ENCODE peak calls at places on chromosomes 13 and 19, in six cellular contexts. V is omental fat pad, J is glutamatergic neuron, B is GM12865, N is GM13977, L is endodermal cell. P is an unnamed sample.

GRCh38 chr19:46461537-46461936 is 9.8 kb downstream of the PNMA8A start:
- DNase-seq in N (no peak), B (no peak), J (no peak), V (no peak), L (no peak), P (no peak)

GRCh38 chr13:44989941-44990340 is 603 bp downstream of the GPALPP1 start:
- DNase-seq in B (peak), N (no peak), L (peak), J (no peak), V (no peak), P (no peak)

GRCh38 chr13:53254495-53254894 is 225.9 kb downstream of the OLFM4 start:
- DNase-seq in N (no peak), J (no peak), L (peak), B (peak), V (no peak), P (no peak)

GRCh38 chr13:63902141-63902540 is 2486.5 kb upstream of the PCDH20 start:
- DNase-seq in N (no peak), B (no peak), J (no peak), V (no peak), L (no peak), P (no peak)

GRCh38 chr13:112889351-112890290 is 79.4 kb upstream of the MCF2L start:
- DNase-seq in N (no peak), L (peak), V (no peak), B (no peak), J (no peak), P (no peak)

GRCh38 chr19:12574036-12574435 is 22.8 kb upstream of the ZNF564 start:
- DNase-seq in V (no peak), L (peak), N (peak), J (no peak), B (peak), P (no peak)

GRCh38 chr19:17503240-17503639 is 8.2 kb upstream of the PGLS start:
- DNase-seq in B (no peak), L (no peak), J (no peak), N (no peak), V (no peak), P (no peak)

GRCh38 chr19:49946415-49946814 is 14.6 kb downstream of the SIGLEC11 start:
- DNase-seq in V (no peak), B (no peak), J (no peak), N (no peak), L (no peak), P (no peak)

DNA sequence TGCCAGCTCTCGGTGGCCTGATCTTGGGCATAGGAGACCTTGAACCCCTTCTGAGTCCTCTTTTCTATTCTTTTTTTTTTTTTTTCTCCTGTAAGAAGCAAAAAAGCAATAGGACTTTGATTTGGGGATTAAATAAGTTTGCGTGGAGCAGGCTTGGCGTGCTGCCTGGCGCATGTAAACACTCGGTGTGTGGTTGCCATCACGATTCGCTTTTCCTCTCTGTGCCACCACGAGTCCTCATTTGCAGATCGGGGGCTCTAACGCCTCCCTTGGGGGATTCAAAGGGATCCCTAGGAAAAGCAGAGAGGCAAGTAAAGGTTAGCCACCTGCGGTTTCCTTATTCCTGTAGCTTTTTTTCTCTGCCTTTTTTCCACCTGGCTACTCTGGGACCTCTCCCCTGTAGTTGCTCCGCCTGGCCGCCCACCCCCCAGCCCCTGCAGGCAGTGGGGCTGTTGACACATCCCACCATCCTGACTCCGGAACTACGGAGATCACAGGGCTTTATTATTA is 1.3 kb downstream of the SAFB start:
- DNase-seq in L (peak), N (no peak), B (peak), J (peak), V (no peak), P (no peak)
- TF ChIP-seq CTCF in L (no peak), N (no peak), B (no peak), J (no peak), V (no peak), P (no peak)

GRCh38 chr19:42326969-42327368 is 1.5 kb downstream of the MEGF8 start:
- DNase-seq in L (no peak), J (no peak), N (no peak), B (no peak), V (no peak), P (no peak)

GRCh38 chr19:42325308-42325895 is at the start of gene MEGF8:
- DNase-seq in B (peak), V (peak), N (peak), J (peak), L (peak), P (peak)

GRCh38 chr19:42324655-42325307 is 654 bp upstream of the MEGF8 start:
- DNase-seq in L (peak), N (no peak), B (no peak), V (no peak), J (peak), P (no peak)

GRCh38 chr19:42327381-42327780 is 1.9 kb downstream of the MEGF8 start:
- DNase-seq in L (no peak), V (no peak), N (no peak), B (no peak), J (no peak), P (no peak)

DNA sequence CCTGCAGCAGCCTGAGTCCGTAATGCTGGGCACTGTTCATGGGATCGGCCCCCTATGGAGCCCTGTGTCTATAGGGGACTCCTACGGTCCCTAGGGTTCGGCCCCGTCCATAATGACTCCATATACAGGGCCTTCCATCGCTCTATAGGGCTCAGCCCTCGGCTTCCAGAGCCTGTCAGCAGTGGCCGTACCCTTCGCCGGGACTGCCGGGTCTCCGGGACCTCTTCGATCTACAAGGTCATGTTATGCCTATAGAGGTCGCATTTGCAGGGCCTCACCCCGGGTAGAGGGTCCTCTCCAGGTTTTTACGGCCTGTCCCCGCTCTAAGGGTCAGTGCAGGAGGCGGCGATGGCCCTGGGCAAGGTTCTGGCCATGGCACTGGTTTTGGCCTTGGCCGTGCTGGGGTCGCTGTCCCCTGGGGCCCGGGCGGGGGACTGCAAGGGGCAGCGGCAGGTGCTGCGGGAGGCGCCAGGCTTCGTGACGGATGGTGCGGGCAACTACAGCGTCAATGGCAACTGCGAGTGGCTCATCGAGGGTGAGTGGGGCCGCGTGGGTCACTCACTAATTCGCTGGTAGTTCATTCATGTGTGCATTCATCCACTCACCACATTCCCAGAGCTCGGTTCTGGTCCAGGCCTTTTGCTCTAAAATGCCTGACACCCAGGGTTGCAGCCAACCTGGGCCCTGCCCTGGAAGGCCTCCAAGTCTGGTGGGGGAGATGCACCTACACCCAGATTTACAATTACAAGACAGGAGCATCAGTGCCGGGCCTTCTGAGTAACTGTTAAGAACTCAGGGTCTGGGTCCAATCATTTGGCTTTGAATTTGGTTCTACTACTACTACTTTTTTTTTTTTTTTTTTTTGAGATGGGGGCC is 699 bp downstream of the MEGF8 start:
- DNase-seq in N (no peak), B (peak), L (peak), J (peak), V (no peak), P (no peak)
- TF ChIP-seq CTCF in N (peak), B (peak), L (peak), J (peak), V (no peak), P (peak)

DNA sequence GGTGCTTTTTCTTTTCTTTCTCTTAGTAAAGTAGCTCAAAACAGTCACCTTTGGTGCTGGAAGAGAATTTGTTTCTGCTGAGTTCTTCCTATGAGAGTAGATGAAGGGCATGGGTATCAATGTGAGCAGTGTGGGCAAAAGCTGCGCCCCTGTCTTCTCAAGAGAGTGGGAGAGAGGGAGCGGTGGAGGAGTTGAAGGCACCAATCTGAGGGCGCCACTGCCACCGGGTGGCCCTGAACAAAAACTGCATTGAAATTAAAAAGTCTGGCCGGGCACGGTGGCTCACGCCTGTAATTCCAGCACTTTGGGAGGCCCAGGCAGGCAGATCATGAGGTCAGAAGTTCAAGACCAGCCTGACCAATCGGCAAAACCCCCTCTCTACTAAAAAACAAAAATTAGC is 28.7 kb upstream of the EPHX3 start:
- DNase-seq in N (no peak), J (no peak), L (no peak), V (no peak), B (no peak), P (no peak)
- TF ChIP-seq CTCF in N (peak), J (peak), L (peak), V (no peak), B (no peak), P (peak)

GRCh38 chr13:109655206-109655600 is 131.2 kb downstream of the IRS2 start:
- DNase-seq in N (no peak), V (no peak), J (no peak), L (no peak), B (no peak), P (no peak)
- TF ChIP-seq CTCF in N (no peak), V (no peak), J (no peak), L (no peak), B (no peak), P (no peak)

GRCh38 chr19:32459199-32459865 is 53.8 kb downstream of the DPY19L3 start:
- DNase-seq in N (no peak), J (no peak), L (no peak), V (no peak), B (no peak), P (no peak)

GRCh38 chr19:32465176-32465575 is 59.6 kb downstream of the DPY19L3 start:
- DNase-seq in V (no peak), L (no peak), B (no peak), N (no peak), J (no peak), P (no peak)

GRCh38 chr19:32460476-32460875 is 54.9 kb downstream of the DPY19L3 start:
- DNase-seq in J (no peak), B (no peak), L (no peak), V (no peak), N (no peak), P (no peak)

GRCh38 chr19:32469796-32470195 is 64.2 kb downstream of the DPY19L3 start:
- DNase-seq in V (no peak), B (no peak), L (no peak), N (no peak), J (peak), P (no peak)

GRCh38 chr19:32464279-32464678 is 58.7 kb downstream of the DPY19L3 start:
- DNase-seq in B (peak), V (no peak), J (no peak), L (no peak), N (no peak), P (no peak)
- TF ChIP-seq CTCF in B (no peak), V (no peak), J (peak), L (peak), N (peak), P (peak)

P was measured in type B pancreatic cell.